ENCODE peak calls at places on chromosomes 12 and 14, in nine cellular contexts. N, G, M, Y, I, B, R, V and P are unnamed samples.

GRCh38 chr12:9114946-9115345 is 773 bp downstream of the A2M start:
- DNase-seq in N (no peak), G (no peak), M (no peak), Y (no peak), I (no peak), B (no peak), R (no peak), V (no peak), P (no peak)

GRCh38 chr12:93612719-93613228 is 40.3 kb downstream of the SOCS2 start:
- DNase-seq in N (no peak), G (no peak), M (no peak), Y (no peak), I (no peak), B (no peak), R (no peak), V (no peak), P (no peak)

GRCh38 chr12:91404362-91404899 is 221.8 kb upstream of the DCN start:
- DNase-seq in N (no peak), G (no peak), M (no peak), Y (no peak), I (no peak), B (no peak), R (no peak), V (no peak), P (no peak)

GRCh38 chr12:51884676-51885229 is 3.1 kb upstream of the ANKRD33 start:
- DNase-seq in N (no peak), G (no peak), M (no peak), Y (no peak), I (no peak), B (peak), R (no peak), V (no peak), P (no peak)

GRCh38 chr12:46664771-46665287 is 161.0 kb downstream of the SLC38A4 start:
- DNase-seq in N (no peak), G (peak), M (peak), Y (no peak), I (no peak), B (no peak), R (no peak), V (no peak), P (no peak)

GRCh38 chr14:39666386-39666785 is 234.2 kb upstream of the FBXO33 start:
- DNase-seq in N (no peak), G (no peak), M (no peak), Y (no peak), I (no peak), B (no peak), R (no peak), V (no peak), P (no peak)

GRCh38 chr12:76486011-76486410 is 73.6 kb downstream of the OSBPL8 start:
- DNase-seq in N (no peak), G (no peak), M (no peak), Y (no peak), I (no peak), B (no peak), R (no peak), V (no peak), P (no peak)

GRCh38 chr14:23539209-23539866 is 12.2 kb downstream of the ZFHX2 start:
- DNase-seq in N (no peak), G (peak), M (no peak), Y (peak), I (peak), B (peak), R (no peak), V (no peak), P (peak)

GRCh38 chr12:93741741-93742085 is 64.5 kb downstream of the CRADD start:
- DNase-seq in N (no peak), G (peak), M (no peak), Y (no peak), I (no peak), B (peak), R (no peak), V (peak), P (peak)

GRCh38 chr14:102811254-102811963 is 34.2 kb downstream of the TRAF3 start:
- DNase-seq in N (no peak), G (no peak), M (no peak), Y (no peak), I (no peak), B (no peak), R (no peak), V (no peak), P (no peak)

GRCh38 chr14:101972126-101972785 is 7.9 kb downstream of the DYNC1H1 start:
- DNase-seq in N (peak), G (no peak), M (peak), Y (no peak), I (no peak), B (no peak), R (peak), V (peak), P (no peak)

GRCh38 chr14:75454963-75455546 is 27.2 kb downstream of the JDP2 start:
- DNase-seq in N (peak), G (no peak), M (no peak), Y (no peak), I (no peak), B (no peak), R (no peak), V (peak), P (no peak)

GRCh38 chr12:43336962-43337555 is 214.9 kb downstream of the ADAMTS20 start:
- DNase-seq in N (no peak), G (peak), M (no peak), Y (no peak), I (peak), B (no peak), R (no peak), V (no peak), P (no peak)

GRCh38 chr12:46372131-46372851 is at the start of gene SLC38A2:
- DNase-seq in N (peak), G (peak), M (peak), Y (no peak), I (peak), B (peak), R (peak), V (peak), P (peak)

GRCh38 chr12:52233462-52234141 is 559 bp downstream of the KRT7 start:
- DNase-seq in N (no peak), G (peak), M (no peak), Y (no peak), I (no peak), B (peak), R (no peak), V (no peak), P (peak)

GRCh38 chr14:93946104-93946503 is 19.0 kb downstream of the FAM181A start:
- DNase-seq in N (no peak), G (no peak), M (no peak), Y (no peak), I (no peak), B (no peak), R (no peak), V (no peak), P (no peak)

GRCh38 chr14:84225243-84225642 is 1304.7 kb upstream of the FLRT2 start:
- DNase-seq in N (peak), G (no peak), M (no peak), Y (no peak), I (no peak), B (no peak), R (no peak), V (peak), P (no peak)

GRCh38 chr12:127629066-127629820 is 637.7 kb upstream of the TMEM132C start:
- DNase-seq in N (no peak), G (no peak), M (no peak), Y (no peak), I (no peak), B (no peak), R (no peak), V (no peak), P (no peak)

GRCh38 chr12:96063046-96063445 is 27.7 kb upstream of the LTA4H start:
- DNase-seq in N (no peak), G (no peak), M (no peak), Y (no peak), I (peak), B (no peak), R (no peak), V (no peak), P (no peak)

GRCh38 chr12:98424726-98425401 is 90.5 kb upstream of the TMPO start:
- DNase-seq in N (peak), G (peak), M (peak), Y (peak), I (peak), B (peak), R (peak), V (peak), P (peak)

GRCh38 chr12:63066782-63067181 is 84.2 kb downstream of the AVPR1A start:
- DNase-seq in N (no peak), G (no peak), M (no peak), Y (no peak), I (no peak), B (peak), R (no peak), V (no peak), P (no peak)

GRCh38 chr12:124466200-124467128 is 100.9 kb downstream of the NCOR2 start:
- DNase-seq in N (peak), G (peak), M (no peak), Y (no peak), I (peak), B (no peak), R (peak), V (no peak), P (peak)

GRCh38 chr12:84779169-84779568 is 133.4 kb downstream of the SLC6A15 start:
- DNase-seq in N (no peak), G (no peak), M (no peak), Y (no peak), I (no peak), B (no peak), R (no peak), V (no peak), P (no peak)

GRCh38 chr12:108091351-108091750 is 37.7 kb upstream of the WSCD2 start:
- DNase-seq in N (no peak), G (no peak), M (no peak), Y (no peak), I (no peak), B (no peak), R (no peak), V (no peak), P (no peak)

GRCh38 chr12:29073631-29074239 is 75.3 kb upstream of the FAR2 start:
- DNase-seq in N (no peak), G (peak), M (no peak), Y (no peak), I (peak), B (no peak), R (no peak), V (no peak), P (peak)

GRCh38 chr12:100199347-100200136 is 1.1 kb upstream of the ACTR6 start:
- DNase-seq in N (peak), G (peak), M (no peak), Y (peak), I (peak), B (peak), R (peak), V (peak), P (peak)

GRCh38 chr12:41635731-41636130 is 447.6 kb downstream of the PDZRN4 start:
- DNase-seq in N (no peak), G (no peak), M (no peak), Y (no peak), I (no peak), B (no peak), R (no peak), V (no peak), P (no peak)

GRCh38 chr14:68215628-68216027 is 396.0 kb downstream of the RAD51B start:
- DNase-seq in N (no peak), G (no peak), M (no peak), Y (no peak), I (peak), B (no peak), R (no peak), V (no peak), P (no peak)

GRCh38 chr12:86669010-86669409 is 412.8 kb upstream of the MGAT4C start:
- DNase-seq in N (no peak), G (no peak), M (no peak), Y (no peak), I (no peak), B (no peak), R (no peak), V (no peak), P (no peak)

GRCh38 chr14:91153360-91153759 is 39.5 kb downstream of the DGLUCY start:
- DNase-seq in N (no peak), G (no peak), M (no peak), Y (no peak), I (no peak), B (no peak), R (peak), V (no peak), P (no peak)

GRCh38 chr14:100416081-100416480 is 92.9 kb downstream of the SLC25A47 start:
- DNase-seq in N (no peak), G (no peak), M (no peak), Y (no peak), I (no peak), B (no peak), R (no peak), V (no peak), P (no peak)

GRCh38 chr14:100415226-100415625 is 92.1 kb downstream of the SLC25A47 start:
- DNase-seq in N (no peak), G (no peak), M (no peak), Y (no peak), I (no peak), B (no peak), R (no peak), V (no peak), P (no peak)

GRCh38 chr14:100419856-100420255 is 96.7 kb downstream of the SLC25A47 start:
- DNase-seq in N (no peak), G (no peak), M (no peak), Y (no peak), I (no peak), B (peak), R (no peak), V (no peak), P (no peak)

GRCh38 chr14:100416921-100417451 is 93.8 kb downstream of the SLC25A47 start:
- DNase-seq in N (no peak), G (no peak), M (peak), Y (no peak), I (no peak), B (no peak), R (peak), V (no peak), P (no peak)

GRCh38 chr14:100417466-100417865 is 94.3 kb downstream of the SLC25A47 start:
- DNase-seq in N (no peak), G (no peak), M (peak), Y (peak), I (no peak), B (peak), R (peak), V (peak), P (no peak)
- TF ChIP-seq CTCF in N (peak), G (no peak), M (peak), Y (peak), I (no peak), B (peak), R (peak), V (peak), P (no peak)

GRCh38 chr14:86961106-86961716 is 1031.8 kb downstream of the GALC start:
- DNase-seq in N (no peak), G (no peak), M (no peak), Y (no peak), I (no peak), B (peak), R (no peak), V (no peak), P (no peak)
- TF ChIP-seq CTCF in N (peak), G (no peak), M (peak), Y (peak), I (no peak), B (peak), R (no peak), V (no peak), P (peak)

DNA sequence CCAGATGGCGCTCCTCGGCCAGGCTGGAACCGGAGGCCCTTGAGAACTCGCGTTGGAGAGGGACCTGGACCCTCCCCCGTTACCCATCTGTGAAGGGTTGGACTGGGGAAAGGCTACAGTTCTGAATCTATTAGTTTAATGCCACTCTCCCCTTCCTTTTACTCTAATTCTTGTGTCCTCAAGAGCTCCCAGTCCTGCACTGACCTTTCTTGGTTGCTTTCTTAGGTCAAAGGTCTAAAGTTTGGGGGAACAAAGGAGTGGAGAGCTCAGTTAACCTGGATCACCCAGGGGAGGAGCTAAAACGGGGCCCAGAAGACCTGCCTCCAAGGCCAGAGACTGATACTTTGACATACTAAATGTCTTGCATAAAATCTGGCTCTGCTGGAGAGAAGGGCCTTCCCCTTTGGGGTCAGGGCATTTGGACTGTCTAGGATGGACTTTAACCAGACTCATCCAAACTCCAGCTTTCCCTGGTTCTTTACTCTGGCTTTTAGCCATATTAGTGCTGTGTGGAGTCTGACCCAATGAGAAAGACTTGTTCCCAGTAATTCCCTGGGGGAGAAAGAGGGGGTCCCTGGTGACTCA is 923 bp upstream of the MLF2 start:
- DNase-seq in N (no peak), G (no peak), M (no peak), Y (no peak), I (no peak), B (no peak), R (no peak), V (peak), P (no peak)
- TF ChIP-seq CTCF in N (peak), G (no peak), M (peak), Y (no peak), I (peak), B (no peak), R (no peak), V (no peak), P (no peak)

DNA sequence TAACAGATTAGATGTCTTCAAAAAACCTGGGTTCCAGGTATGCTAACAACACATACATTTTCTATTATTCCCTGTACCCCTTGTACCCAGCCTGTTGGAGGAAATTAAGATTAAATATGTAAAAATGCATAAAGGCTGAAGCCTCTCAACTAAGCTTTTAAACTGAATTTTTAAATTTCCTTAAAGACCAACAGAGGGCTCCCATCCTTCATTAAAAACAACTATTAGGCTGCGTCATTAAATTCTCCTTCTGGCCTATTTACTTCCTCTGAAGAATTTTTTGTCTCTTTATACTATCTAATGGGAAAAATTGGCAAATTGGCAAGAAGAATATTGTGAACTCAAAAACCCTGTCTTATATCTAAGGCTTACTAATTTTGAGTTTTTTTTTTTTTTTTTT is 21.8 kb downstream of the SENP1 start:
- DNase-seq in N (no peak), G (no peak), M (no peak), Y (no peak), I (peak), B (no peak), R (no peak), V (no peak), P (no peak)
- TF ChIP-seq CTCF in N (peak), G (no peak), M (peak), Y (peak), I (peak), B (peak), R (no peak), V (peak), P (peak)

DNA sequence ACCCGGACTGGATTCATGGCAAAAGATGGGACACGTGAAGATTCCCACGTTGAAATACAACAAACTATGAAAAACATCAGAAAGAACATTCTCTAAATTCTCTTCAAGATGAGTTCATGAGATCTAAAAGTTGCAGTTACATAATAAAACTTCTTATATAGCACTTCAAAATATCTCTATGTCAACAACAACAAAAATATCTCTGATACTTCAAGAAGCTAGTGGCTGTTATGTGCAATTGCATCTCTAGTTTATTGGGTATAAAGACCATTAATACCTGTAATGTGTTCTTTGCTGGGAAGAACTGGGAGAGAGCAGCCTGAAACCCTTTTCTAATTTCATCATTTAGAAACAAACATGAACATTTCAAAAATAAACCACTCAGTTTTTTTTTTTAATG is 69.2 kb upstream of the RGS6 start:
- DNase-seq in N (no peak), G (no peak), M (no peak), Y (no peak), I (no peak), B (no peak), R (no peak), V (no peak), P (no peak)
- TF ChIP-seq CTCF in N (no peak), G (no peak), M (no peak), Y (no peak), I (peak), B (peak), R (no peak), V (no peak), P (no peak)

DNA sequence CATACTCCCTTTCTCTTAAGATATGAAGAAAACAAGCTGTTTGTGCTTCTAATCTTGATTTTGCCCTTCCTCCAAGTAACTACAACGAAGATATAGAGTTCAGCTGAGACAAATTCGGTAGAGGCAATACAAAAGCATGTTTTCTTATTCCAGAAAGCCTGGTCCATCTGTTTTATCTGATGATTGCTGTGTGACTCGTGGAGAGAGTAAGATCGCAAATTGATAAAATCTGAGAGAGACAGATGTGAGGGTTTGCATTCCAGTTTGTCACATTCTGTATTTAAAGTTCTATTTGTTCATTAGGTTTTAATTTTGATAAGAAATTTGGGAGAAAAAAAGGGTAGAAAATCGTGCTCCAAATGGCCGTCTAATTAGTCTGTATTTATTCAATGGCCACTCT is 192.1 kb downstream of the CPNE8 start:
- DNase-seq in N (no peak), G (no peak), M (no peak), Y (no peak), I (no peak), B (no peak), R (no peak), V (no peak), P (no peak)
- TF ChIP-seq CTCF in N (no peak), G (no peak), M (no peak), Y (no peak), I (no peak), B (no peak), R (no peak), V (no peak), P (no peak)